ENCODE peak calls at places on chromosomes 11 and 22, in nine cellular contexts. One of them, this sample, is unnamed.

GRCh38 chr22:31161386-31161785 is 1.4 kb downstream of the RNF185 start:
- DNase-seq in T-helper 2 cell: no peak
- DNase-seq in fibroblast of gingiva: no peak
- DNase-seq in fibroblast of lung: no peak
- DNase-seq in stimulated activated CD4-positive, alpha-beta T cell treated with anti-CD3 and anti-CD28 coated beads, Interleukin-2, amount 100 ng/mL, for 24 hours: no peak
- DNase-seq in tibial nerve: no peak
- DNase-seq in uterus: no peak
- DNase-seq in A172: no peak
- DNase-seq in omental fat pad: no peak
- DNase-seq in this sample: no peak

GRCh38 chr11:106276859-106277436 is 199.5 kb downstream of the AASDHPPT start:
- DNase-seq in omental fat pad: no peak
- DNase-seq in uterus: no peak
- DNase-seq in stimulated activated CD4-positive, alpha-beta T cell treated with anti-CD3 and anti-CD28 coated beads, Interleukin-2, amount 100 ng/mL, for 24 hours: no peak
- DNase-seq in fibroblast of lung: peak
- DNase-seq in tibial nerve: no peak
- DNase-seq in T-helper 2 cell: no peak
- DNase-seq in A172: peak
- DNase-seq in fibroblast of gingiva: peak
- DNase-seq in this sample: no peak

GRCh38 chr22:44590291-44590690 is 92.3 kb upstream of the RTL6 start:
- DNase-seq in tibial nerve: no peak
- DNase-seq in uterus: no peak
- DNase-seq in A172: no peak
- DNase-seq in fibroblast of gingiva: no peak
- DNase-seq in omental fat pad: no peak
- DNase-seq in stimulated activated CD4-positive, alpha-beta T cell treated with anti-CD3 and anti-CD28 coated beads, Interleukin-2, amount 100 ng/mL, for 24 hours: no peak
- DNase-seq in T-helper 2 cell: no peak
- DNase-seq in fibroblast of lung: no peak
- DNase-seq in this sample: no peak

GRCh38 chr11:102446606-102447005 is 6.0 kb downstream of the TMEM123 start:
- DNase-seq in omental fat pad: no peak
- DNase-seq in A172: peak
- DNase-seq in T-helper 2 cell: no peak
- DNase-seq in fibroblast of gingiva: peak
- DNase-seq in uterus: no peak
- DNase-seq in stimulated activated CD4-positive, alpha-beta T cell treated with anti-CD3 and anti-CD28 coated beads, Interleukin-2, amount 100 ng/mL, for 24 hours: no peak
- DNase-seq in tibial nerve: no peak
- DNase-seq in fibroblast of lung: peak
- DNase-seq in this sample: peak

GRCh38 chr22:41782316-41782715 is 18.2 kb upstream of the CCDC134 start:
- DNase-seq in uterus: no peak
- DNase-seq in A172: no peak
- DNase-seq in stimulated activated CD4-positive, alpha-beta T cell treated with anti-CD3 and anti-CD28 coated beads, Interleukin-2, amount 100 ng/mL, for 24 hours: peak
- DNase-seq in tibial nerve: no peak
- DNase-seq in fibroblast of lung: no peak
- DNase-seq in omental fat pad: no peak
- DNase-seq in T-helper 2 cell: no peak
- DNase-seq in fibroblast of gingiva: no peak
- DNase-seq in this sample: no peak

GRCh38 chr22:25955323-25955722 is 213.3 kb downstream of the MYO18B start:
- DNase-seq in A172: no peak
- DNase-seq in fibroblast of gingiva: no peak
- DNase-seq in stimulated activated CD4-positive, alpha-beta T cell treated with anti-CD3 and anti-CD28 coated beads, Interleukin-2, amount 100 ng/mL, for 24 hours: no peak
- DNase-seq in T-helper 2 cell: no peak
- DNase-seq in omental fat pad: no peak
- DNase-seq in tibial nerve: no peak
- DNase-seq in uterus: no peak
- DNase-seq in fibroblast of lung: no peak
- DNase-seq in this sample: no peak

GRCh38 chr11:47552086-47552580 is 799 bp downstream of the CELF1 start:
- DNase-seq in fibroblast of gingiva: peak
- DNase-seq in fibroblast of lung: peak
- DNase-seq in omental fat pad: no peak
- DNase-seq in stimulated activated CD4-positive, alpha-beta T cell treated with anti-CD3 and anti-CD28 coated beads, Interleukin-2, amount 100 ng/mL, for 24 hours: no peak
- DNase-seq in uterus: peak
- DNase-seq in T-helper 2 cell: no peak
- DNase-seq in tibial nerve: no peak
- DNase-seq in A172: peak
- DNase-seq in this sample: peak

GRCh38 chr11:11396290-11397042 is 43.4 kb upstream of the CSNK2A3 start:
- DNase-seq in stimulated activated CD4-positive, alpha-beta T cell treated with anti-CD3 and anti-CD28 coated beads, Interleukin-2, amount 100 ng/mL, for 24 hours: no peak
- DNase-seq in fibroblast of gingiva: peak
- DNase-seq in uterus: peak
- DNase-seq in omental fat pad: no peak
- DNase-seq in fibroblast of lung: peak
- DNase-seq in tibial nerve: no peak
- DNase-seq in A172: peak
- DNase-seq in T-helper 2 cell: no peak
- DNase-seq in this sample: peak

GRCh38 chr11:17859552-17859951 is 125.0 kb downstream of the KCNC1 start:
- DNase-seq in omental fat pad: no peak
- DNase-seq in T-helper 2 cell: no peak
- DNase-seq in stimulated activated CD4-positive, alpha-beta T cell treated with anti-CD3 and anti-CD28 coated beads, Interleukin-2, amount 100 ng/mL, for 24 hours: no peak
- DNase-seq in fibroblast of lung: no peak
- DNase-seq in A172: no peak
- DNase-seq in fibroblast of gingiva: peak
- DNase-seq in uterus: no peak
- DNase-seq in tibial nerve: no peak
- DNase-seq in this sample: peak

GRCh38 chr11:30429550-30429949 is 106.6 kb downstream of the ARL14EP start:
- DNase-seq in fibroblast of lung: no peak
- DNase-seq in fibroblast of gingiva: no peak
- DNase-seq in tibial nerve: no peak
- DNase-seq in T-helper 2 cell: no peak
- DNase-seq in omental fat pad: no peak
- DNase-seq in uterus: no peak
- DNase-seq in stimulated activated CD4-positive, alpha-beta T cell treated with anti-CD3 and anti-CD28 coated beads, Interleukin-2, amount 100 ng/mL, for 24 hours: no peak
- DNase-seq in A172: no peak
- DNase-seq in this sample: no peak

GRCh38 chr22:19848298-19849224 is 6.1 kb downstream of the GNB1L start:
- DNase-seq in omental fat pad: no peak
- DNase-seq in uterus: no peak
- DNase-seq in A172: peak
- DNase-seq in fibroblast of gingiva: peak
- DNase-seq in stimulated activated CD4-positive, alpha-beta T cell treated with anti-CD3 and anti-CD28 coated beads, Interleukin-2, amount 100 ng/mL, for 24 hours: no peak
- DNase-seq in fibroblast of lung: peak
- DNase-seq in T-helper 2 cell: no peak
- DNase-seq in tibial nerve: no peak
- DNase-seq in this sample: peak

GRCh38 chr22:25453058-25453457 is 111.4 kb upstream of the GRK3 start:
- DNase-seq in uterus: no peak
- DNase-seq in fibroblast of gingiva: no peak
- DNase-seq in fibroblast of lung: no peak
- DNase-seq in omental fat pad: no peak
- DNase-seq in tibial nerve: no peak
- DNase-seq in T-helper 2 cell: no peak
- DNase-seq in A172: no peak
- DNase-seq in stimulated activated CD4-positive, alpha-beta T cell treated with anti-CD3 and anti-CD28 coated beads, Interleukin-2, amount 100 ng/mL, for 24 hours: no peak
- DNase-seq in this sample: no peak